ENCODE peak calls at places on chromosomes 13 and 19, in five cellular contexts. B, I, Z, E and M are unnamed samples.

GRCh38 chr19:5132698-5133651 is 164.1 kb downstream of the KDM4B start:
- DNase-seq in B (no peak), I (no peak), Z (no peak), E (no peak), M (no peak)

GRCh38 chr19:57583521-57584416 is at the start of gene ZIK1:
- DNase-seq in B (peak; percentile 76), I (peak; percentile 82), Z (peak; percentile 70), E (no peak), M (peak; percentile 37)

GRCh38 chr13:113621046-113621445 is 36.5 kb downstream of the TFDP1 start:
- DNase-seq in B (no peak), I (no peak), Z (no peak), E (no peak), M (no peak)

GRCh38 chr19:45574526-45574925 is 10.1 kb downstream of the OPA3 start:
- DNase-seq in B (no peak), I (no peak), Z (no peak), E (no peak), M (no peak)

GRCh38 chr13:59447846-59448620 is 715.7 kb downstream of the DIAPH3 start:
- DNase-seq in B (no peak), I (no peak), Z (no peak), E (peak; percentile 62), M (no peak)

GRCh38 chr13:23372264-23372905 is 61.1 kb downstream of the SACS start:
- DNase-seq in B (no peak), I (no peak), Z (no peak), E (no peak), M (no peak)

GRCh38 chr13:67515895-67516294 is 285.8 kb upstream of the PCDH9 start:
- DNase-seq in B (no peak), I (no peak), Z (no peak), E (no peak), M (no peak)

GRCh38 chr19:18023596-18024212 is 15.7 kb downstream of the ARRDC2 start:
- DNase-seq in B (no peak), I (no peak), Z (no peak), E (no peak), M (no peak)

GRCh38 chr13:48892311-48892710 is 83.4 kb upstream of the FNDC3A start:
- DNase-seq in B (no peak), I (no peak), Z (peak; percentile 55), E (peak; percentile 19), M (peak; percentile 62)

GRCh38 chr19:778910-779653 is 18.2 kb upstream of the PTBP1 start:
- DNase-seq in B (no peak), I (no peak), Z (peak; percentile 95), E (no peak), M (no peak)

GRCh38 chr13:32281083-32281482 is 34.1 kb downstream of the ZAR1L start:
- DNase-seq in B (no peak), I (no peak), Z (no peak), E (no peak), M (no peak)

GRCh38 chr13:40583738-40584137 is 82.7 kb downstream of the FOXO1 start:
- DNase-seq in B (no peak), I (no peak), Z (no peak), E (no peak), M (no peak)

GRCh38 chr13:99367663-99368448 is 60.7 kb upstream of the GPR183 start:
- DNase-seq in B (no peak), I (no peak), Z (no peak), E (no peak), M (no peak)

GRCh38 chr19:21434967-21435544 is 38.1 kb downstream of the ZNF493 start:
- DNase-seq in B (no peak), I (no peak), Z (no peak), E (no peak), M (no peak)

GRCh38 chr19:47542030-47542475 is 27.2 kb upstream of the NAPA start:
- DNase-seq in B (no peak), I (no peak), Z (peak; percentile 18), E (no peak), M (no peak)

GRCh38 chr13:32409561-32410440 is 18.1 kb downstream of the N4BP2L1 start:
- DNase-seq in B (no peak), I (no peak), Z (no peak), E (no peak), M (no peak)

GRCh38 chr13:85709721-85710120 is 89.5 kb downstream of the SLITRK6 start:
- DNase-seq in B (no peak), I (no peak), Z (no peak), E (no peak), M (no peak)

GRCh38 chr13:21538280-21538679 is 65.7 kb downstream of the MICU2 start:
- DNase-seq in B (no peak), I (no peak), Z (no peak), E (no peak), M (no peak)

GRCh38 chr13:34011552-34012085 is 193.7 kb downstream of the RFC3 start:
- DNase-seq in B (no peak), I (no peak), Z (no peak), E (no peak), M (no peak)

GRCh38 chr19:750640-751423 is at the start of gene MISP:
- DNase-seq in B (no peak), I (no peak), Z (no peak), E (no peak), M (no peak)

GRCh38 chr13:32895296-32895695 is 120.9 kb upstream of the KL start:
- DNase-seq in B (no peak), I (no peak), Z (no peak), E (no peak), M (no peak)

GRCh38 chr19:55473613-55474012 is 2.8 kb upstream of the ZNF628 start:
- DNase-seq in B (no peak), I (no peak), Z (no peak), E (no peak), M (no peak)

GRCh38 chr19:48556163-48556562 is 4.2 kb downstream of the SULT2B1 start:
- DNase-seq in B (no peak), I (no peak), Z (no peak), E (no peak), M (no peak)

GRCh38 chr13:79212064-79212619 is 193.9 kb downstream of the RBM26 start:
- DNase-seq in B (no peak), I (no peak), Z (no peak), E (no peak), M (no peak)

GRCh38 chr19:916645-917322 is 349 bp upstream of the KISS1R start:
- DNase-seq in B (no peak), I (no peak), Z (no peak), E (no peak), M (no peak)

GRCh38 chr13:40271931-40272775 is 394.3 kb downstream of the FOXO1 start:
- DNase-seq in B (no peak), I (no peak), Z (peak; percentile 70), E (peak; percentile 20), M (no peak)

GRCh38 chr19:51366999-51367564 is 894 bp upstream of the ETFB start:
- DNase-seq in B (peak; percentile 27), I (no peak), Z (no peak), E (no peak), M (no peak)